ENCODE peak calls at places on chromosome 7, in six cellular contexts. One of them, this sample, is unnamed.
A peak's percentile ranks its signal among the peaks of the same experiment; 100 is the strongest.

GRCh38 chr7:92837214-92837749 is 909 bp upstream of the CDK6 start:
- DNase-seq in AG10803: peak; percentile 28
- DNase-seq in choroid plexus epithelial cell: peak; percentile 62
- DNase-seq in HCT116: no peak
- DNase-seq in brain microvascular endothelial cell: no peak
- DNase-seq in heart right ventricle: no peak
- DNase-seq in this sample: peak; percentile 39

GRCh38 chr7:540997-541396 is 21.4 kb upstream of the PDGFA start:
- DNase-seq in brain microvascular endothelial cell: no peak
- DNase-seq in heart right ventricle: no peak
- DNase-seq in AG10803: no peak
- DNase-seq in choroid plexus epithelial cell: no peak
- DNase-seq in HCT116: no peak
- DNase-seq in this sample: no peak

GRCh38 chr7:1558841-1559625 is 3.0 kb upstream of the TMEM184A start:
- DNase-seq in brain microvascular endothelial cell: no peak
- DNase-seq in choroid plexus epithelial cell: no peak
- DNase-seq in HCT116: no peak
- DNase-seq in heart right ventricle: no peak
- DNase-seq in AG10803: no peak
- DNase-seq in this sample: no peak

GRCh38 chr7:4479367-4480039 is 202.6 kb upstream of the FOXK1 start:
- DNase-seq in heart right ventricle: peak; percentile 13
- DNase-seq in brain microvascular endothelial cell: peak; percentile 63
- DNase-seq in HCT116: peak; percentile 73
- DNase-seq in AG10803: no peak
- DNase-seq in choroid plexus epithelial cell: peak; percentile 58
- DNase-seq in this sample: peak; percentile 79

GRCh38 chr7:140684066-140684950 is 11.6 kb downstream of the ADCK2 start:
- DNase-seq in heart right ventricle: no peak
- DNase-seq in AG10803: no peak
- DNase-seq in brain microvascular endothelial cell: no peak
- DNase-seq in HCT116: no peak
- DNase-seq in choroid plexus epithelial cell: no peak
- DNase-seq in this sample: no peak

GRCh38 chr7:139991911-139992310 is 70.8 kb downstream of the PARP12 start:
- DNase-seq in AG10803: no peak
- DNase-seq in HCT116: no peak
- DNase-seq in brain microvascular endothelial cell: no peak
- DNase-seq in choroid plexus epithelial cell: no peak
- DNase-seq in heart right ventricle: no peak
- DNase-seq in this sample: no peak

GRCh38 chr7:93913197-93913596 is 6.8 kb downstream of the GNGT1 start:
- DNase-seq in brain microvascular endothelial cell: no peak
- DNase-seq in choroid plexus epithelial cell: no peak
- DNase-seq in heart right ventricle: no peak
- DNase-seq in AG10803: no peak
- DNase-seq in HCT116: no peak
- DNase-seq in this sample: no peak

GRCh38 chr7:132179681-132180080 is 396.6 kb downstream of the PLXNA4 start:
- DNase-seq in HCT116: no peak
- DNase-seq in brain microvascular endothelial cell: no peak
- DNase-seq in AG10803: no peak
- DNase-seq in heart right ventricle: no peak
- DNase-seq in choroid plexus epithelial cell: no peak
- DNase-seq in this sample: no peak

GRCh38 chr7:147300293-147300692 is 1183.7 kb downstream of the CNTNAP2 start:
- DNase-seq in brain microvascular endothelial cell: no peak
- DNase-seq in AG10803: no peak
- DNase-seq in heart right ventricle: no peak
- DNase-seq in HCT116: no peak
- DNase-seq in choroid plexus epithelial cell: no peak
- DNase-seq in this sample: no peak

GRCh38 chr7:82665966-82666507 is 222.5 kb upstream of the CACNA2D1 start:
- DNase-seq in choroid plexus epithelial cell: no peak
- DNase-seq in brain microvascular endothelial cell: no peak
- DNase-seq in AG10803: no peak
- DNase-seq in HCT116: no peak
- DNase-seq in heart right ventricle: no peak
- DNase-seq in this sample: peak; percentile 35

GRCh38 chr7:113083132-113083833 is 3.3 kb downstream of the GPR85 start:
- DNase-seq in AG10803: peak; percentile 6
- DNase-seq in HCT116: no peak
- DNase-seq in choroid plexus epithelial cell: no peak
- DNase-seq in heart right ventricle: no peak
- DNase-seq in brain microvascular endothelial cell: no peak
- DNase-seq in this sample: no peak

GRCh38 chr7:108083980-108084379 is 46.2 kb downstream of the LAMB4 start:
- DNase-seq in choroid plexus epithelial cell: no peak
- DNase-seq in heart right ventricle: no peak
- DNase-seq in HCT116: no peak
- DNase-seq in brain microvascular endothelial cell: no peak
- DNase-seq in AG10803: peak; percentile 42
- DNase-seq in this sample: peak; percentile 27
- TF ChIP-seq CTCF in choroid plexus epithelial cell: no peak
- TF ChIP-seq CTCF in heart right ventricle: no peak
- TF ChIP-seq CTCF in HCT116: no peak
- TF ChIP-seq CTCF in brain microvascular endothelial cell: no peak
- TF ChIP-seq CTCF in AG10803: no peak
- TF ChIP-seq CTCF in this sample: no peak

GRCh38 chr7:24833548-24833947 is 76.3 kb upstream of the GSDME start:
- DNase-seq in choroid plexus epithelial cell: no peak
- DNase-seq in AG10803: no peak
- DNase-seq in brain microvascular endothelial cell: no peak
- DNase-seq in heart right ventricle: no peak
- DNase-seq in HCT116: no peak
- DNase-seq in this sample: no peak
- H3K4me3 ChIP-seq in choroid plexus epithelial cell: no peak overlapping the region
- H3K4me3 ChIP-seq in AG10803: no peak overlapping the region
- H3K4me3 ChIP-seq in brain microvascular endothelial cell: no peak overlapping the region
- H3K4me3 ChIP-seq in heart right ventricle: no peak overlapping the region
- H3K4me3 ChIP-seq in HCT116: no peak overlapping the region
- H3K4me3 ChIP-seq in this sample: no peak overlapping the region

GRCh38 chr7:66643395-66643794 is 14.7 kb downstream of the KCTD7 start:
- DNase-seq in choroid plexus epithelial cell: no peak
- DNase-seq in AG10803: no peak
- DNase-seq in heart right ventricle: no peak
- DNase-seq in HCT116: no peak
- DNase-seq in brain microvascular endothelial cell: no peak
- DNase-seq in this sample: no peak
- TF ChIP-seq CTCF in choroid plexus epithelial cell: no peak
- TF ChIP-seq CTCF in AG10803: no peak
- TF ChIP-seq CTCF in heart right ventricle: no peak
- TF ChIP-seq CTCF in HCT116: no peak
- TF ChIP-seq CTCF in brain microvascular endothelial cell: no peak
- TF ChIP-seq CTCF in this sample: no peak

GRCh38 chr7:150335774-150336112 is 5.7 kb downstream of the RARRES2 start:
- DNase-seq in AG10803: no peak
- DNase-seq in choroid plexus epithelial cell: no peak
- DNase-seq in brain microvascular endothelial cell: no peak
- DNase-seq in HCT116: no peak
- DNase-seq in heart right ventricle: no peak
- DNase-seq in this sample: no peak
- H3K4me3 ChIP-seq in AG10803: no peak overlapping the region
- H3K4me3 ChIP-seq in choroid plexus epithelial cell: no peak overlapping the region
- H3K4me3 ChIP-seq in brain microvascular endothelial cell: no peak overlapping the region
- H3K4me3 ChIP-seq in HCT116: no peak overlapping the region
- H3K4me3 ChIP-seq in heart right ventricle: no peak overlapping the region
- H3K4me3 ChIP-seq in this sample: no peak overlapping the region

DNA sequence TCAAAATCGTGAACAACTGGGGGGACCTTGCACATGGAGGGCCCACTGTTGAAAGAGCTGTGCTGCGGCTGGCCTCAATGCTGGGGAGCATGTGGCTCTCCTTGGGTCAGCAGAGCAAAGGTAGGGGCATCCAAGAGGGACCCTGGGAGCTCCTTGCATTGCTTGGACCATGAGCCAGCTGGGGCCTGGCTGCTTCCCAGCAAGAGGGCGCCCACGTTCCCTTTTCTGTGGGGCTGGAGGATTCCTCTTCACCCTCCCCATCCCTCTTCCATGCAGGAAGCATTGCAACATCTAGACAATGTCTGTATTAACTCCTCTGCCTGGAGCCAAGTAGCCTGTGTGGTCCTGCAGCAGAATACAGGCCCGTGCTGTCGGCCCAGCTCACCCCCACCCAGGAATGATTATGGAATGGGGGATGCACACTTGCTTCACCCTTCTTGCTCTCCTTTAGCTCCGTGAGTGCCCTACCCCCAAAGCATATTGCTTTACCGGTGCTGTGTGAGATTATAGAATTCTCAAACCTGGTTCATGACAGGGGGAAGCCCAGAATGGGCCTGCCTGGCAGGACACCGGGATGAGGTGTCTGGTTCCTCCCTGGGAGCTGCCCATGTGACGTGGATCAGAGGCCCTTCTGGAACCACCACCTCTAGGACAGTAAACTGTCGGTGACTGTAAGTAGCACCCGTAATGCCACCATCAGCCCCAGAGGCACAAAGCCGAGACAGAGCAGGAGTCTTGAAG is 61.9 kb downstream of the SYPL1 start:
- DNase-seq in AG10803: peak; percentile 73
- DNase-seq in HCT116: no peak
- DNase-seq in heart right ventricle: no peak
- DNase-seq in brain microvascular endothelial cell: peak; percentile 6
- DNase-seq in choroid plexus epithelial cell: peak; percentile 74
- DNase-seq in this sample: peak; percentile 91
- TF ChIP-seq CTCF in AG10803: peak; percentile 31
- TF ChIP-seq CTCF in HCT116: peak; percentile 11
- TF ChIP-seq CTCF in heart right ventricle: no peak
- TF ChIP-seq CTCF in brain microvascular endothelial cell: peak; percentile 51
- TF ChIP-seq CTCF in choroid plexus epithelial cell: peak; percentile 52
- TF ChIP-seq CTCF in this sample: peak; percentile 19

GRCh38 chr7:18497800-18498199 is 2.3 kb downstream of the HDAC9 start:
- DNase-seq in choroid plexus epithelial cell: no peak
- DNase-seq in brain microvascular endothelial cell: no peak
- DNase-seq in HCT116: no peak
- DNase-seq in heart right ventricle: no peak
- DNase-seq in AG10803: no peak
- DNase-seq in this sample: no peak
- H3K4me3 ChIP-seq in choroid plexus epithelial cell: no peak overlapping the region
- H3K4me3 ChIP-seq in brain microvascular endothelial cell: no peak overlapping the region
- H3K4me3 ChIP-seq in HCT116: no peak overlapping the region
- H3K4me3 ChIP-seq in heart right ventricle: no peak overlapping the region
- H3K4me3 ChIP-seq in AG10803: no peak overlapping the region
- H3K4me3 ChIP-seq in this sample: no peak overlapping the region